ENCODE peak calls at places on chromosomes 12 and 14, in seven cellular contexts. C, Y, T, I, Q, W and V are unnamed samples.

GRCh38 chr12:101604132-101604531 is 9.4 kb downstream of the MYBPC1 start:
- DNase-seq in C (no peak), Y (no peak), T (no peak), I (no peak), Q (no peak), W (no peak), V (no peak)

GRCh38 chr12:67928621-67929369 is 60.5 kb upstream of the IFNG-AS1 start:
- DNase-seq in C (no peak), Y (no peak), T (no peak), I (peak; percentile 55), Q (no peak), W (no peak), V (no peak)

GRCh38 chr12:7542813-7543212 is 39.2 kb upstream of the CD163 start:
- DNase-seq in C (no peak), Y (no peak), T (peak; percentile 7), I (peak; percentile 64), Q (no peak), W (no peak), V (no peak)

GRCh38 chr14:56555921-56556570 is 23.6 kb upstream of the TMEM260 start:
- DNase-seq in C (peak; percentile 18), Y (no peak), T (peak; percentile 51), I (peak; percentile 59), Q (no peak), W (no peak), V (no peak)

GRCh38 chr14:33376510-33376909 is 437.8 kb downstream of the NPAS3 start:
- DNase-seq in C (no peak), Y (no peak), T (no peak), I (no peak), Q (no peak), W (no peak), V (no peak)

GRCh38 chr14:104084251-104085002 is 1.1 kb upstream of the ASPG start:
- DNase-seq in C (no peak), Y (no peak), T (no peak), I (no peak), Q (no peak), W (no peak), V (no peak)

GRCh38 chr12:40152783-40153383 is 47.0 kb upstream of the SLC2A13 start:
- DNase-seq in C (no peak), Y (peak; percentile 40), T (peak; percentile 62), I (peak; percentile 71), Q (peak; percentile 33), W (peak; percentile 3), V (peak; percentile 33)

GRCh38 chr14:104133496-104133895 is 4.9 kb upstream of the KIF26A start:
- DNase-seq in C (no peak), Y (no peak), T (no peak), I (no peak), Q (peak; percentile 4), W (no peak), V (no peak)

GRCh38 chr12:89947437-89948265 is 239.0 kb upstream of the ATP2B1 start:
- DNase-seq in C (no peak), Y (no peak), T (peak; percentile 92), I (peak; percentile 94), Q (no peak), W (no peak), V (no peak)

GRCh38 chr12:128930591-128930990 is 77.3 kb downstream of the GLT1D1 start:
- DNase-seq in C (no peak), Y (no peak), T (no peak), I (no peak), Q (no peak), W (no peak), V (no peak)

GRCh38 chr12:75820848-75821578 is 210.6 kb downstream of the PHLDA1 start:
- DNase-seq in C (no peak), Y (no peak), T (peak; percentile 90), I (peak; percentile 98), Q (peak; percentile 44), W (no peak), V (no peak)

GRCh38 chr12:108854453-108855283 is 2.7 kb downstream of the SSH1 start:
- DNase-seq in C (peak; percentile 69), Y (no peak), T (peak; percentile 98), I (peak; percentile 99), Q (peak; percentile 56), W (no peak), V (no peak)

GRCh38 chr14:50421499-50421898 is 24.8 kb upstream of the CDKL1 start:
- DNase-seq in C (no peak), Y (no peak), T (no peak), I (no peak), Q (no peak), W (no peak), V (no peak)

GRCh38 chr14:80637726-80638619 is 303.6 kb downstream of the CEP128 start:
- DNase-seq in C (no peak), Y (no peak), T (peak; percentile 11), I (no peak), Q (no peak), W (no peak), V (no peak)

GRCh38 chr12:51533799-51534198 is 57.2 kb upstream of the SCN8A start:
- DNase-seq in C (no peak), Y (no peak), T (peak; percentile 18), I (peak; percentile 19), Q (no peak), W (no peak), V (no peak)

GRCh38 chr12:13195848-13196301 is 651 bp upstream of the EMP1 start:
- DNase-seq in C (no peak), Y (no peak), T (peak; percentile 61), I (peak; percentile 75), Q (no peak), W (no peak), V (no peak)

GRCh38 chr12:108337235-108338223 is 1.6 kb downstream of the CMKLR1 start:
- DNase-seq in C (peak; percentile 73), Y (peak; percentile 44), T (peak; percentile 12), I (no peak), Q (peak; percentile 25), W (no peak), V (no peak)

GRCh38 chr12:5259523-5259922 is 172.4 kb upstream of the NTF3 start:
- DNase-seq in C (no peak), Y (no peak), T (peak; percentile 33), I (no peak), Q (no peak), W (no peak), V (no peak)

GRCh38 chr14:92224348-92224954 is 98.5 kb upstream of the SLC24A4 start:
- DNase-seq in C (no peak), Y (no peak), T (no peak), I (no peak), Q (no peak), W (no peak), V (no peak)

DNA sequence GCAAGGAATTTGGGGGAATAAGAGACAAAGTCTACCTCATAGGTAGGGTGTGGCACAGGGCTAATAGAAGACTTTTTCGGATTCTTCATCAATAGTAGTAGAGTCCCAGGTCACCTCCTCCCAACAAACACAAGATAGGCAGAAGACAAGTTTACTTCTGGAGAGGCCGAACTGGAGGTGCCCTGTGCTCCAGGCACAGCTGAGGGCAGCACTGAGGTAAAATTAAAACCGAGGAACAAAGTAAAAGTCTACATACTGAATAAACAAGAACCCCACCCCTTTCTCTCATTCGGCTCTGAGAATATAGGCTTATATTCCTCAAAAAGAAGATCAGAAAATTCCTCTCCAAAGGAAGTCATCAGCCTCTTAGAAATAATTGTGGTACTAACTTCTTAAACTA is 161.6 kb downstream of the SEC23A start:
- DNase-seq in C (no peak), Y (no peak), T (no peak), I (no peak), Q (no peak), W (no peak), V (no peak)
- TF ChIP-seq CTCF in C (no peak), Y (no peak), T (no peak), I (peak; percentile 8), Q (no peak), W (no peak), V (no peak)

DNA sequence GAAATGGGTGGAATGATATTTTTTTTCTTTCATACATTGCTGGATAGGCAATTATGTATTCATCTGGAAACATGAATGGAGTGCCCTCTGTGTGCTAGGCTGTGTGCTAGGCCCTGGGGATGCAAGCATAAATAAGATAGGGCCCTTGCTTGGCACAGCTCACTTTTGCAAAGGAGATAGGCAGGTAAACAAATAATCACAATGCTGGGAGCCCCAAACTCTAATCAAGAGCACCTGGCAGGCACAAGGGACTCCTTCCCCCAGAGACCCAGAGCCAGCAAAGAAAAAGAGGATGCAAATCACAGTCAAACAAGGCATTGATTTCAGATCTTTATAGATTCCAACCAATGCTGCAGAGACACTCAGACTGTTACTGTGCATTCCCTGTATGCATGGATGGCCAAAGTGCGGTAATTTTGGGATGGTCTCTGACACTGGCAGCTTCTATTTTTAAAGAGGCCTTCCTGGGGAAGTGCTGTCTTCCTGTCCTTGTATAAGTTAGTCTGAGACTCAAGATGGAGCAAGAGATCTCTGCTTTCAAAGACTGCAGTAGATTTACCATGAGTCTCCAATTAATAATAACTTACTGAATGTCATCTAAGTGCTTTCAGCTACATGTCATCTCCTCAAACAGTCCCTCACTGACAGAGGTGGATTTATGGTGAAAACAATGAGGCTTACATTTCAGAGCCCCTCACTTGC is 45.1 kb upstream of the CPM start:
- DNase-seq in C (no peak), Y (no peak), T (no peak), I (no peak), Q (no peak), W (no peak), V (no peak)
- TF ChIP-seq CTCF in C (no peak), Y (no peak), T (no peak), I (no peak), Q (no peak), W (no peak), V (no peak)

GRCh38 chr12:124938606-124939427 is 24.4 kb upstream of the UBC start:
- DNase-seq in C (peak; percentile 26), Y (peak; percentile 55), T (peak; percentile 91), I (peak; percentile 92), Q (peak; percentile 68), W (no peak), V (no peak)
- TF ChIP-seq CTCF in C (peak; percentile 34), Y (no peak), T (peak; percentile 58), I (peak; percentile 41), Q (peak; percentile 50), W (peak; percentile 53), V (no peak)

GRCh38 chr14:94593749-94594431 is 12.7 kb downstream of the SERPINA5 start:
- DNase-seq in C (no peak), Y (no peak), T (no peak), I (no peak), Q (no peak), W (no peak), V (no peak)

GRCh38 chr14:94593376-94593748 is 12.1 kb downstream of the SERPINA5 start:
- DNase-seq in C (no peak), Y (no peak), T (no peak), I (no peak), Q (no peak), W (no peak), V (no peak)

GRCh38 chr14:94591073-94591472 is 9.8 kb downstream of the SERPINA5 start:
- DNase-seq in C (no peak), Y (no peak), T (no peak), I (no peak), Q (no peak), W (no peak), V (no peak)

GRCh38 chr14:94592457-94592856 is 11.2 kb downstream of the SERPINA5 start:
- DNase-seq in C (no peak), Y (no peak), T (no peak), I (no peak), Q (no peak), W (no peak), V (no peak)

DNA sequence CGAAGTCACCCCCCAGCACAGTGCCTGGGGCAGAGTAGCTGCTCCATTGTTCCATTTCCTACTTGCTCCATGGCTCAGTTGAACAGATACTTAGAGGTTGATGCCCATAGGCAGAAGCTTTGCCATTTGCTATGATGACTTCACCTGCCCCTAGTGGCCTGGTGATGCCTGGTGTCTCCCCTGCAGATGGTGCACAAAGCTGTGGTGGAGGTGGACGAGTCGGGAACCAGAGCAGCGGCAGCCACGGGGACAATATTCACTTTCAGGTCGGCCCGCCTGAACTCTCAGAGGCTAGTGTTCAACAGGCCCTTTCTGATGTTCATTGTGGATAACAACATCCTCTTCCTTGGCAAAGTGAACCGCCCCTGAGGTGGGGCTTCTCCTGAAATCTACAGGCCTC is 10.6 kb downstream of the SERPINA5 start:
- DNase-seq in C (no peak), Y (no peak), T (no peak), I (no peak), Q (no peak), W (no peak), V (no peak)
- TF ChIP-seq CTCF in C (no peak), Y (no peak), T (no peak), I (no peak), Q (no peak), W (no peak), V (no peak)